ENCODE peak calls at places on chromosomes 5 and 9, in ten cellular contexts. C is fibroblast of lung, J is cardiac muscle cell, O is mucosa of descending colon, X is pancreas, W is left ventricle myocardium inferior, R is prostate gland, A is upper lobe of right lung, L is uterus, P is psoas muscle. Y is an unnamed sample.

GRCh38 chr9:114482602-114483001 is 22.7 kb downstream of the WHRN start:
- DNase-seq in O (no peak), L (no peak), J (peak; percentile 31), W (no peak), C (no peak), R (no peak), X (no peak), P (no peak), A (no peak), Y (no peak)

GRCh38 chr5:120631611-120632010 is 167.5 kb downstream of the PRR16 start:
- DNase-seq in X (no peak), W (no peak), P (no peak), C (no peak), O (no peak), L (no peak), J (no peak), R (no peak), A (no peak), Y (peak; percentile 14)

GRCh38 chr5:143010335-143010734 is 240.2 kb downstream of the ARHGAP26 start:
- DNase-seq in L (no peak), O (no peak), C (no peak), R (no peak), X (no peak), W (no peak), P (no peak), A (no peak), J (no peak), Y (no peak)

GRCh38 chr9:135884328-135885035 is 22.9 kb downstream of the CAMSAP1 start:
- DNase-seq in W (no peak), J (no peak), L (no peak), A (no peak), O (no peak), R (no peak), C (peak; percentile 50), P (no peak), X (no peak), Y (no peak)

GRCh38 chr5:61881821-61882220 is 424.2 kb upstream of the KIF2A start:
- DNase-seq in P (no peak), W (no peak), J (no peak), R (no peak), O (no peak), C (no peak), L (no peak), X (no peak), A (no peak), Y (peak; percentile 68)

GRCh38 chr9:116647515-116647809 is 39.6 kb upstream of the TRIM32 start:
- DNase-seq in X (no peak), C (no peak), P (peak; percentile 63), O (no peak), W (peak; percentile 56), R (no peak), J (no peak), L (no peak), A (no peak), Y (no peak)

GRCh38 chr9:1916676-1917075 is 98.5 kb upstream of the SMARCA2 start:
- DNase-seq in A (no peak), R (no peak), P (no peak), J (no peak), W (no peak), X (no peak), L (no peak), C (peak; percentile 34), O (no peak), Y (no peak)

GRCh38 chr5:38541174-38541724 is 15.2 kb downstream of the LIFR start:
- DNase-seq in L (no peak), P (no peak), R (no peak), W (no peak), X (no peak), J (no peak), C (no peak), O (no peak), A (no peak), Y (no peak)

GRCh38 chr9:108083160-108083559 is 593.6 kb upstream of the KLF4 start:
- DNase-seq in P (no peak), J (no peak), A (no peak), W (no peak), L (no peak), O (no peak), X (no peak), C (no peak), R (no peak), Y (no peak)

GRCh38 chr5:37251673-37252072 is 2.5 kb upstream of the CPLANE1 start:
- DNase-seq in W (no peak), C (no peak), J (no peak), O (no peak), R (no peak), X (no peak), L (no peak), P (no peak), A (no peak), Y (no peak)

GRCh38 chr9:105693435-105694275 is 686 bp upstream of the TMEM38B start:
- DNase-seq in R (no peak), L (no peak), W (no peak), J (no peak), P (no peak), C (no peak), O (no peak), X (no peak), A (no peak), Y (no peak)

GRCh38 chr5:5575461-5575860 is 153.0 kb downstream of the ICE1 start:
- DNase-seq in W (no peak), P (no peak), R (no peak), X (no peak), A (no peak), O (no peak), C (no peak), L (no peak), J (no peak), Y (no peak)

GRCh38 chr5:81717815-81718214 is 33.1 kb downstream of the SSBP2 start:
- DNase-seq in C (peak; percentile 23), L (no peak), R (no peak), J (no peak), A (no peak), P (no peak), X (no peak), O (no peak), W (no peak), Y (no peak)
- H3K4me1 ChIP-seq in C (peaks cover 2% of the 10 kb centered on the region), L (peaks cover 5% of the 10 kb centered on the region), R (no peaks in the 10 kb centered on the region), J (peaks cover 39% of the 10 kb centered on the region), A (peaks cover 4% of the 10 kb centered on the region), P (peaks cover 47% of the 10 kb centered on the region), X (peaks cover 14% of the 10 kb centered on the region), O (peaks cover 4% of the 10 kb centered on the region), W (peaks cover 60% of the 10 kb centered on the region), Y (peaks cover 5% of the 10 kb centered on the region)

GRCh38 chr5:102818345-102818744 is 63.2 kb downstream of the PAM start:
- DNase-seq in A (no peak), R (no peak), P (no peak), C (no peak), L (no peak), J (no peak), X (no peak), W (no peak), O (no peak), Y (no peak)

GRCh38 chr5:102813740-102814139 is 58.6 kb downstream of the PAM start:
- DNase-seq in W (no peak), O (no peak), X (no peak), L (no peak), J (no peak), R (no peak), C (no peak), A (no peak), P (no peak), Y (no peak)

GRCh38 chr5:102811962-102812361 is 56.9 kb downstream of the PAM start:
- DNase-seq in O (no peak), W (no peak), R (no peak), J (no peak), X (no peak), A (no peak), L (no peak), C (peak; percentile 70), P (no peak), Y (no peak)

GRCh38 chr5:102815560-102816324 is 60.6 kb downstream of the PAM start:
- DNase-seq in X (no peak), W (no peak), J (no peak), C (peak; percentile 51), P (no peak), A (no peak), L (no peak), O (no peak), R (no peak), Y (no peak)

GRCh38 chr5:102815084-102815483 is 60.0 kb downstream of the PAM start:
- DNase-seq in L (no peak), W (no peak), X (no peak), C (no peak), R (no peak), A (no peak), P (no peak), J (no peak), O (no peak), Y (no peak)
- H3K4me1 ChIP-seq in L (no peaks in the 10 kb centered on the region), W (peaks cover 63% of the 10 kb centered on the region), X (no peaks in the 10 kb centered on the region), C (no peaks in the 10 kb centered on the region), R (no peaks in the 10 kb centered on the region), A (peaks cover 4% of the 10 kb centered on the region), P (peaks cover 55% of the 10 kb centered on the region), J (no peaks in the 10 kb centered on the region), O (peaks cover 3% of the 10 kb centered on the region), Y (no peaks in the 10 kb centered on the region)

DNA sequence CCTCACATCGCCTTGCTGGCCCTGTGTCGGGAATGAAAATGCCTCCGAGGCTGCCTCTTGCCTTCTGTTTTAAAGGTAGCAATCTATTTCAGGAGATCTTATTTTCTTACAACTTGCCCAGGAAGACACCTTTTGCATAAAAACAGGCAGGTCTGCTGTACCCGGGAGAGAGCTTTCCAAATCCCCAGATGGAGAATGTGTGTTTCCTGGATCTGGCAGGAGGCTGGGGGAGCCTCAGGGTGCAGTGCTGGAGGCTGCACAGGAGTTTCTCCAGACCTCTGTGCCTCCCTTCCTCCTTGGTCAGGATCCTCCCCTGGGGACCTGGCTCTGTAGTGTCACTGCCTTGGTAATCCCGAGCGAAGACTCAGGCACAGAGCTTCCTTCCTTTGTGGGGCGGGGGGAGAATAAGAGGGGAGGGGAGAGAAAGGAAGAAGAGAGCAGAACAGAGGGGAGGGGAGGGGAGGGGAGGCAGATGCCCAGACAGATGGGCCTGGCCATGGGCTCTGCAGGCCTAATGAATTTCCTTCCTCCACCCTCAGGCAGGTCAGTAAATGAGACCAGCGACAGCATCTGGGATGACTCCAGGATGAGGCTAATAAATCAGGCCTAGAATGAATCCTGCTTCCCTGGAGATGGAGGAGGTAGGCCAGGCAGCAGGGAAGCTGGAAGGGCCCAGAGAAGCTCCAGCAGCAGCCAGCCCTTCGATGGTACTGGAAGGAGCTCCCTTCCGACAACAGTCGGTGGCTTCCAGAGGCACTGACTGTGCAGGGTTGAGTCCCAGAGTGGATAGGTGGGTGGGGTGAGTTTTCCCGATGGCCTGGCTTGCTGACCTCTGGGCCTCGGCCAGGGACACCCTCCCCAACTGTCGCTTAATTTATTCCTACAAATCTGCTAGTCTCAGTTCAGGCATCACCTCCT is 104.2 kb upstream of the BOD1 start:
- DNase-seq in L (no peak), R (no peak), P (no peak), A (no peak), X (no peak), J (no peak), C (no peak), W (no peak), O (no peak), Y (no peak)
- H3K4me1 ChIP-seq in L (no peaks in the 10 kb centered on the region), R (no peaks in the 10 kb centered on the region), P (no peaks in the 10 kb centered on the region), A (no peaks in the 10 kb centered on the region), X (peaks cover 6% of the 10 kb centered on the region), J (no peaks in the 10 kb centered on the region), C (no peaks in the 10 kb centered on the region), W (peaks cover 4% of the 10 kb centered on the region), O (no peaks in the 10 kb centered on the region), Y (peaks cover 30% of the 10 kb centered on the region)

DNA sequence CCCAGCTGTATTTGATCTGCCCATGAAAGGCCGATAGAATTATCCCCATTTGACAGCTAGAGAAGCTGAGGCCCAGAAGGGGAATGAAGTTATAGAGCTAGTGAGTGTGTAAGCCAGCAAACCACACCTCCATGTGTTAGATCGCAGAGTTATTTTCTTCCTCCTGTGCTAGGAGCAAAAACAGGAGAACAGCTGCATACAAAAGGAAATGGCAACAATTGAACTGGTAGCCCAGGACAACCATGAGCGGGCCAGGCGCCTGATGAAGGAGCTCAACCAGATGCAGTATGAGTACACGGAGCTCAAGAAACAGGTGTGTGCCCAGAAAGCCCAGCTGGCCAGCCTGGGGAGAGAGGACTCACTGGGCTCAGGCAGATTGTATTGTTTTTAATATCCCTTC is 30.4 kb downstream of the RAB14 start:
- DNase-seq in R (no peak), O (no peak), L (no peak), X (no peak), W (no peak), C (no peak), A (no peak), J (no peak), P (no peak), Y (no peak)
- H3K4me1 ChIP-seq in R (no peaks in the 10 kb centered on the region), O (no peaks in the 10 kb centered on the region), L (no peaks in the 10 kb centered on the region), X (no peaks in the 10 kb centered on the region), W (peaks cover 10% of the 10 kb centered on the region), C (no peaks in the 10 kb centered on the region), A (peaks cover 13% of the 10 kb centered on the region), J (no peaks in the 10 kb centered on the region), P (no peaks in the 10 kb centered on the region), Y (no peaks in the 10 kb centered on the region)